ENCODE peak calls at places on chromosomes 3 and 15, in four cellular contexts. L, O, Q and B are unnamed samples.
A peak's percentile ranks its signal among the peaks of the same experiment; 100 is the strongest.

GRCh38 chr15:45550436-45550835 is 27.9 kb upstream of the SLC30A4 start:
- DNase-seq in L (no peak), O (no peak), Q (peak; percentile 24), B (no peak)

GRCh38 chr3:165712382-165712781 is 124.8 kb downstream of the BCHE start:
- DNase-seq in L (no peak), O (no peak), Q (no peak), B (no peak)

GRCh38 chr15:55270301-55270700 is 19.3 kb downstream of the RAB27A start:
- DNase-seq in L (no peak), O (no peak), Q (no peak), B (no peak)

GRCh38 chr3:59267021-59267420 is 217.2 kb upstream of the CFAP20DC start:
- DNase-seq in L (no peak), O (no peak), Q (no peak), B (no peak)

GRCh38 chr3:10919636-10920035 is 72.9 kb upstream of the SLC6A1 start:
- DNase-seq in L (no peak), O (no peak), Q (no peak), B (no peak)

GRCh38 chr15:50519740-50520425 is 26.6 kb downstream of the USP50 start:
- DNase-seq in L (no peak), O (no peak), Q (no peak), B (no peak)

GRCh38 chr3:150975992-150976368 is 3.5 kb upstream of the CLRN1 start:
- DNase-seq in L (no peak), O (no peak), Q (no peak), B (no peak)

GRCh38 chr3:33915796-33916589 is 117.6 kb downstream of the PDCD6IP start:
- DNase-seq in L (peak; percentile 29), O (peak; percentile 71), Q (peak; percentile 60), B (peak; percentile 2)

GRCh38 chr3:58556761-58557181 is 19.8 kb upstream of the ACOX2 start:
- DNase-seq in L (no peak), O (peak; percentile 60), Q (no peak), B (no peak)

GRCh38 chr3:15501126-15501525 is 20.4 kb downstream of the COLQ start:
- DNase-seq in L (no peak), O (no peak), Q (no peak), B (no peak)

GRCh38 chr3:39294446-39295183 is 14.8 kb upstream of the CX3CR1 start:
- DNase-seq in L (peak; percentile 21), O (no peak), Q (no peak), B (no peak)

GRCh38 chr3:114380233-114380645 is 86.4 kb downstream of the TIGIT start:
- DNase-seq in L (no peak), O (no peak), Q (no peak), B (no peak)

GRCh38 chr3:10198761-10199688 is 34.3 kb downstream of the IRAK2 start:
- DNase-seq in L (peak; percentile 81), O (no peak), Q (peak; percentile 95), B (peak; percentile 85)

GRCh38 chr3:108178676-108179075 is 43.5 kb downstream of the IFT57 start:
- DNase-seq in L (no peak), O (no peak), Q (no peak), B (no peak)